ENCODE peak calls at places on chromosome 14, in nine cellular contexts. B is activated CD4-positive, alpha-beta T cell treated with anti-CD3 and anti-CD28 coated beads, Interleukin-2, amount 10 ng/mL, durations not matched to agents 7 days and 5 days; A is breast epithelium; X is stimulated activated CD8-positive, alpha-beta memory T cell treated with anti-CD3 and anti-CD28 coated beads, Interleukin-4, amount 100 ng/mL, for 1 hour; T is stimulated activated CD4-positive, alpha-beta T cell treated with anti-CD3 and anti-CD28 coated beads, Interleukin-12 subunit alpha, Interleukin-12 subunit beta, amount 100 ng/mL, for 48 hours; N is neural crest cell; K is activated gamma-delta T cell treated with Interleukin-2 at 50 U/mL for 16 hours; V is non-pigmented ciliary epithelial cell; L is GM04504. C is an unnamed sample.

GRCh38 chr14:32724864-32725550 is 213.7 kb upstream of the NPAS3 start:
- DNase-seq in X (no peak), A (no peak), K (no peak), L (peak), T (no peak), N (no peak), B (no peak), V (peak), C (peak)

GRCh38 chr14:38078393-38078792 is 129.3 kb upstream of the SSTR1 start:
- DNase-seq in A (no peak), V (no peak), N (no peak), T (no peak), B (peak), K (peak), X (peak), L (no peak), C (no peak)

GRCh38 chr14:100048786-100049185 is 16.4 kb upstream of the EVL start:
- DNase-seq in B (peak), V (no peak), L (no peak), K (no peak), X (no peak), N (no peak), A (no peak), T (no peak), C (no peak)

GRCh38 chr14:78450945-78451344 is 280.8 kb downstream of the NRXN3 start:
- DNase-seq in K (no peak), V (no peak), B (no peak), X (no peak), L (no peak), A (no peak), N (no peak), T (no peak), C (no peak)

GRCh38 chr14:74251546-74252030 is 12.3 kb downstream of the VSX2 start:
- DNase-seq in B (peak), L (peak), N (peak), A (peak), V (no peak), X (peak), T (peak), K (peak), C (no peak)

GRCh38 chr14:64698899-64699298 is 5.3 kb upstream of the PLEKHG3 start:
- DNase-seq in B (peak), V (no peak), A (peak), X (no peak), K (no peak), L (no peak), T (no peak), N (no peak), C (no peak)

GRCh38 chr14:23056257-23056955 is 914 bp downstream of the CDH24 start:
- DNase-seq in L (no peak), T (peak), B (peak), N (peak), V (no peak), K (peak), X (no peak), A (no peak), C (no peak)

GRCh38 chr14:59325906-59326305 is 137.4 kb downstream of the DAAM1 start:
- DNase-seq in N (no peak), X (no peak), A (no peak), L (peak), T (no peak), V (no peak), K (no peak), B (no peak), C (no peak)

GRCh38 chr14:54396183-54396492 is 669 bp upstream of the CDKN3 start:
- DNase-seq in L (no peak), B (no peak), N (no peak), T (peak), X (no peak), V (no peak), K (no peak), A (no peak), C (no peak)

GRCh38 chr14:64703393-64704144 is 655 bp upstream of the PLEKHG3 start:
- DNase-seq in N (no peak), B (no peak), X (no peak), V (no peak), A (no peak), L (no peak), K (no peak), T (no peak), C (no peak)

GRCh38 chr14:76022991-76023390 is 37.4 kb downstream of the IFT43 start:
- DNase-seq in X (no peak), V (no peak), K (no peak), L (no peak), N (no peak), T (no peak), B (no peak), A (no peak), C (no peak)

GRCh38 chr14:104856869-104857860 is 7.9 kb upstream of the CEP170B start:
- DNase-seq in B (no peak), L (no peak), T (no peak), V (no peak), N (peak), X (no peak), A (no peak), K (no peak), C (no peak)

GRCh38 chr14:94517641-94518257 is 8.5 kb upstream of the SERPINA12 start:
- DNase-seq in X (no peak), L (no peak), B (no peak), V (no peak), T (no peak), N (no peak), A (peak), K (no peak), C (no peak)

GRCh38 chr14:100328495-100329163 is 5.5 kb downstream of the SLC25A47 start:
- DNase-seq in L (no peak), A (no peak), V (no peak), N (no peak), K (no peak), X (no peak), T (no peak), B (no peak), C (no peak)

GRCh38 chr14:54786816-54787215 is 115.8 kb downstream of the GCH1 start:
- DNase-seq in B (no peak), L (no peak), T (no peak), K (no peak), V (no peak), N (no peak), X (no peak), A (no peak), C (no peak)

GRCh38 chr14:50711043-50711442 is 42.9 kb upstream of the SAV1 start:
- DNase-seq in N (no peak), L (no peak), T (no peak), A (no peak), B (no peak), V (no peak), K (no peak), X (no peak), C (no peak)

GRCh38 chr14:78595797-78596196 is 425.6 kb downstream of the NRXN3 start:
- DNase-seq in A (no peak), X (no peak), T (no peak), N (peak), V (no peak), B (no peak), L (no peak), K (no peak), C (no peak)

GRCh38 chr14:34009956-34010355 is 59.1 kb upstream of the EGLN3 start:
- DNase-seq in L (no peak), N (no peak), X (no peak), T (no peak), A (no peak), V (no peak), B (no peak), K (no peak), C (no peak)